ENCODE peak calls at places on chromosomes 11 and 22, in six cellular contexts. Z is H1, H is GM23248, L is endodermal cell, A is tibial artery, E is upper lobe of right lung. V is an unnamed sample. For H3K4me1, the result is how much of the 10 kb centered on the place peaks cover.

GRCh38 chr11:8294251-8294935 is 30.7 kb upstream of the LMO1 start:
- DNase-seq in Z (peak), H (no peak), L (no peak), A (no peak), E (no peak), V (peak)

GRCh38 chr11:96147913-96148312 is 195.1 kb downstream of the MAML2 start:
- DNase-seq in Z (no peak), H (no peak), L (no peak), A (no peak), E (no peak), V (no peak)

GRCh38 chr11:1526785-1527184 is 40.2 kb upstream of the MOB2 start:
- DNase-seq in Z (no peak), H (no peak), L (no peak), A (no peak), E (no peak), V (no peak)

GRCh38 chr11:80584661-80585060 is 1143.8 kb upstream of the TENM4 start:
- DNase-seq in Z (no peak), H (no peak), L (no peak), A (no peak), E (no peak), V (no peak)

GRCh38 chr11:77753230-77753629 is 67.3 kb downstream of the RSF1 start:
- DNase-seq in Z (no peak), H (no peak), L (no peak), A (no peak), E (no peak), V (peak)

GRCh38 chr11:57277845-57278720 is 41.0 kb upstream of the APLNR start:
- DNase-seq in Z (peak), H (peak), L (peak), A (peak), E (peak), V (peak)

GRCh38 chr22:23380230-23380573 is 199.9 kb downstream of the IGLL1 start:
- DNase-seq in Z (no peak), H (no peak), L (no peak), A (peak), E (no peak), V (no peak)

GRCh38 chr11:69934861-69935494 is 115.8 kb upstream of the FGF3 start:
- DNase-seq in Z (no peak), H (no peak), L (peak), A (no peak), E (peak), V (no peak)

GRCh38 chr11:102117472-102118113 is 7.3 kb downstream of the YAP1 start:
- DNase-seq in Z (peak), H (peak), L (no peak), A (no peak), E (no peak), V (no peak)

GRCh38 chr11:45662665-45663485 is 2.5 kb downstream of the CHST1 start:
- DNase-seq in Z (no peak), H (peak), L (peak), A (no peak), E (peak), V (peak)

GRCh38 chr22:44965171-44965570 is 44.6 kb downstream of the PHF21B start:
- DNase-seq in Z (no peak), H (no peak), L (no peak), A (no peak), E (no peak), V (no peak)

GRCh38 chr22:49371325-49372110 is 456.2 kb downstream of the BRD1 start:
- DNase-seq in Z (no peak), H (no peak), L (peak), A (no peak), E (peak), V (no peak)

GRCh38 chr22:32307617-32308016 is 50.0 kb upstream of the RFPL3 start:
- DNase-seq in Z (peak), H (no peak), L (no peak), A (no peak), E (no peak), V (no peak)

GRCh38 chr11:61362542-61362875 is 335 bp downstream of the TMEM138 start:
- DNase-seq in Z (no peak), H (peak), L (no peak), A (no peak), E (no peak), V (no peak)

GRCh38 chr11:803770-804598 is 1.0 kb downstream of the PIDD1 start:
- DNase-seq in Z (no peak), H (no peak), L (peak), A (no peak), E (no peak), V (no peak)

GRCh38 chr11:33044281-33044680 is 4.9 kb downstream of the TCP11L1 start:
- DNase-seq in Z (no peak), H (peak), L (no peak), A (no peak), E (no peak), V (no peak)

GRCh38 chr22:17578129-17578754 is 14.9 kb downstream of the SLC25A18 start:
- DNase-seq in Z (no peak), H (peak), L (no peak), A (peak), E (peak), V (no peak)

GRCh38 chr11:119254239-119254638 is 48.1 kb downstream of the CBL start:
- DNase-seq in Z (no peak), H (no peak), L (no peak), A (no peak), E (no peak), V (no peak)
- H3K4me1 ChIP-seq in Z (under half), H (under half), L (under half), A (under half), E (under half), V (under half)

DNA sequence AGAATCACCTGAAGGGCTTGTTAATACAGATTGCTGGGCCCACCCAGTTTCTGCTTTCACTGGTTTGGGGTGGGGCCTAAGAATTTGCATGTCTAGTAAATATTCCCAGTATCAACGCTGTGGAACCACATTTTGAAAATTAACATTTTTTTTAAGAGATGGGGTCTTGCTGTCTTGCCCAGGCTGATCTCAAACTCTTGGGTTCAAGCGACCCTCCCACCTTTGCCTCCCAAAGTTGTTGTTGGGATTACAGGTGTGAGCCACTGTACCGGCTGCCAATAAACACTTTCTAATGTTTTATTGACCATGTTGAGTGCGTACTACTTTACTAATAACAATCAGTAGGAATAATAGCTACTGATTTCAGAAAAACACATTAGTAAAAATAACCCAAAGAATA is 2.5 kb downstream of the EIF4G2 start:
- DNase-seq in Z (no peak), H (no peak), L (no peak), A (no peak), E (no peak), V (no peak)
- H3K4me1 ChIP-seq in Z (under half), H (under half), L (under half), A (under half), E (under half), V (under half)

GRCh38 chr11:123481647-123482046 is 51.6 kb downstream of the GRAMD1B start:
- DNase-seq in Z (no peak), H (no peak), L (no peak), A (no peak), E (no peak), V (no peak)
- H3K4me1 ChIP-seq in Z (under half), H (under half), L (under half), A (under half), E (under half), V (under half)

DNA sequence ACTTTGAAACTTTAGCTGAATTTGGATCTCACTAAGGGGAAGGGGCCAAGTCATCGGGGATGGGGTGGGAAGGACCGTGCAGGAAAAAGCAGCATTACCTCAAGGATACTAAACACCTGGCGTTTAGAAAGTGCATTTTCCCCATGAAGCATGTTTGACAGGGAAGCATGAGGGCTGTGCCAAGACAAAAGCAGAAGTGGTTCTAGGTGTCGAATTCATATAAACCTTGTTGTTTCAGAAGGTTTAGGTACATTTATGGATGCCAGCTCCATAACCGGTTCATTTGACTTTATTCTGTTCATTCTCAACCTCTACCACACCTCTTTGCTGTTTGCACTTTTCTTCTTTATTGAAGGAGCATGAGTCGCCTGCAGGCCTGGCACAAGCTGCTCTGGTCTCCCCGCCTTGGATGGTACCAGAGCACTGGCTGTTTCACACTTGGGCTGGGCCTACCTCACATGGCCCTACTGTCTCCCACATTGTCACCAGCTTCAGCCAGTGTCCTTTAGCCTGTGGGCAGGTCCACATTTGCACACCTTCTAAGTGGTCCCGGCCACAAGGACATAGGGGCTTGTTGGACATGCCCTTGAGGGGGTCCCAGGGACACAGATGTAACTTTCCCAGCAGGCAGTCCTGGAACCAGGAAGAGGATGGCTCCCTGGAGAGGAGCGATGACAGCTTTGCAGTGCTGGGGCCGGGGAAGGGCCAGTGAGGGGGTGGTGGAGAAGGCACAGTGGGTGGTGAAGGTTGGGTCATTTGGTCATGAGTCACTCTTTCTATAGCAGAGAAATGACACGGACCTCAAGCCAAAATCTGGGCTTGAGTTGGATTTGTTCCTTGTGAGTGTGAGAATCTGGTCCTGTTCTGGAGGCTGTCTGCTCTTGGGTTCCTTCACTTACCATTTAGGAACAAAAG is 3.2 kb upstream of the ST14 start:
- DNase-seq in Z (no peak), H (peak), L (no peak), A (no peak), E (peak), V (no peak)
- H3K4me1 ChIP-seq in Z (under half), H (under half), L (under half), A (under half), E (under half), V (under half)

DNA sequence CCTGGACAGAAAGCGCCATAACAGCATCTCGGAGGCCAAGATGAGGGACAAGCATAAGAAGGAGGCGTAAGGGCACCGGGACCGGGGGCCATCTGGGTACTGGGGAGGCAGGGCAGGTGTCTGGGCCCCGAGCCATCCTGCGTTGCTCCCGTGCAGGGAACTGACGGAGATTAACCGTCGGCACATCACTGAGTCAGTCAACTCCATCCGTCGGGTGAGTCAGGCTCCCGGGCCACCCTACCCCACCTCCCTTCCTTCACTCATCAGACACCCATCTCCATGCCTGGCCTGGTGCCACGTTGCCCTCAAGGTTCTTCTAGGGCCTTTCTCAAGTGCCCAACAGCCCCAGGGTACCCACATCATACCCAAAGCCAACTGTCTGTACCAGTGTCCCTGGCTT is 15.0 kb downstream of the PLCB3 start:
- DNase-seq in Z (no peak), H (peak), L (no peak), A (no peak), E (no peak), V (no peak)
- H3K4me1 ChIP-seq in Z (under half), H (under half), L (under half), A (under half), E (under half), V (under half)